ENCODE peak calls at places on chromosome 17, in eight cellular contexts. Y is K562; M is astrocyte; U is BE2C; X is upper lobe of left lung; H is CD8-positive, alpha-beta T cell; Z is tibial artery; A is AG04450. S is an unnamed sample.
A peak's percentile ranks its signal among the peaks of the same experiment; 100 is the strongest.

GRCh38 chr17:6507535-6507934 is 48.8 kb downstream of the PITPNM3 start:
- DNase-seq in M (peak; percentile 83), A (peak; percentile 47), U (no peak), H (no peak), X (no peak), Z (peak; percentile 66), Y (no peak), S (peak; percentile 87)

GRCh38 chr17:39195568-39196160 is 1.8 kb downstream of the CACNB1 start:
- DNase-seq in U (no peak), M (peak; percentile 41), Y (no peak), X (no peak), Z (peak; percentile 84), H (no peak), A (no peak), S (peak; percentile 46)

GRCh38 chr17:55496094-55496881 is 15.0 kb downstream of the SMIM36 start:
- DNase-seq in Y (peak; percentile 48), A (peak; percentile 4), M (peak; percentile 49), Z (no peak), U (peak; percentile 50), H (no peak), X (no peak), S (peak; percentile 81)

GRCh38 chr17:31858647-31859486 is at the start of gene COPRS:
- DNase-seq in M (peak; percentile 63), Y (peak; percentile 89), A (peak; percentile 66), X (peak; percentile 97), H (peak; percentile 53), U (peak; percentile 88), Z (peak; percentile 95), S (peak; percentile 43)

GRCh38 chr17:31297090-31297489 is at the start of gene OMG:
- DNase-seq in Z (no peak), U (no peak), A (no peak), X (no peak), H (no peak), M (no peak), Y (no peak), S (no peak)

GRCh38 chr17:67390006-67390645 is 13.0 kb downstream of the PITPNC1 start:
- DNase-seq in Z (no peak), H (no peak), U (no peak), X (no peak), Y (no peak), M (no peak), A (no peak), S (no peak)

GRCh38 chr17:50274142-50274944 is at the start of gene TMEM92:
- DNase-seq in Z (peak; percentile 70), X (peak; percentile 90), Y (peak; percentile 77), H (no peak), A (no peak), U (peak; percentile 43), M (no peak), S (peak; percentile 68)

GRCh38 chr17:81429353-81429774 is 34.1 kb downstream of the BAHCC1 start:
- DNase-seq in Y (no peak), H (no peak), A (peak; percentile 42), M (peak; percentile 29), U (peak; percentile 94), X (peak; percentile 95), Z (peak; percentile 93), S (peak; percentile 39)

GRCh38 chr17:69250641-69251040 is 22.0 kb upstream of the ABCA10 start:
- DNase-seq in X (no peak), M (peak; percentile 20), U (no peak), Y (no peak), A (no peak), Z (no peak), H (no peak), S (no peak)

DNA sequence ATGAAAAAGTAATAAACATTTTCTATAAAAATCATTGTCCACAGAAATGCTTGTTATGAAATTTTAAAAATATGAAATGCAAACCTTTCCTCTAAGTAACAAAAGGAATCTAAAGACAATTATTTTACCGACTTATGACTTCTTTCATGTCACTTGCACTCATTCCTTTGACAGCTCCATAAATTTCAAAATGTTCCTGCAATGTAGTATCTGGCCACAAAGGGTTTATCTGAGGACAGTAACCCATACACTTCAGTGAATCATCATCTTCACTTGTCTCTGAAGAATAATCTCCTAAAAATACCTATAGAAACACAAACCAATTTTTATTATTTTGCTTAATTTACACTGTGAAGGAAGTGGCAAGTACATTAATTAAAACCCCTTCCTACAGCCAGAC is 25.6 kb upstream of the ABCA10 start:
- DNase-seq in A (no peak), H (no peak), X (no peak), U (no peak), Y (no peak), Z (no peak), M (no peak), S (no peak)
- H3K4me3 ChIP-seq in A (no peak overlapping the region), H (no peak overlapping the region), X (no peak overlapping the region), U (no peak overlapping the region), Y (no peak overlapping the region), Z (no peak overlapping the region), M (no peak overlapping the region), S (no peak overlapping the region)

GRCh38 chr17:82836823-82837357 is 2.9 kb downstream of the ZNF750 start:
- DNase-seq in X (no peak), Y (no peak), Z (no peak), H (no peak), U (no peak), M (no peak), A (no peak), S (peak; percentile 34)
- TF ChIP-seq CTCF in X (no peak), Y (no peak), Z (no peak), H (no peak), U (peak; percentile 31), M (no peak), A (peak; percentile 9), S (peak; percentile 17)

GRCh38 chr17:45264430-45264829 is 2.5 kb upstream of the SPATA32 start:
- DNase-seq in U (no peak), Y (no peak), M (no peak), H (no peak), A (no peak), X (peak; percentile 73), Z (no peak), S (no peak)

GRCh38 chr17:45262516-45263476 is 902 bp upstream of the SPATA32 start:
- DNase-seq in Y (no peak), A (no peak), H (no peak), U (no peak), M (peak; percentile 41), X (no peak), Z (no peak), S (peak; percentile 26)

GRCh38 chr17:45263477-45263860 is 1.6 kb upstream of the SPATA32 start:
- DNase-seq in A (no peak), X (no peak), H (no peak), M (no peak), Z (no peak), U (no peak), Y (no peak), S (no peak)

GRCh38 chr17:45260204-45260783 is 1.6 kb downstream of the SPATA32 start:
- DNase-seq in U (no peak), H (no peak), Y (no peak), M (no peak), A (no peak), X (no peak), Z (no peak), S (no peak)

DNA sequence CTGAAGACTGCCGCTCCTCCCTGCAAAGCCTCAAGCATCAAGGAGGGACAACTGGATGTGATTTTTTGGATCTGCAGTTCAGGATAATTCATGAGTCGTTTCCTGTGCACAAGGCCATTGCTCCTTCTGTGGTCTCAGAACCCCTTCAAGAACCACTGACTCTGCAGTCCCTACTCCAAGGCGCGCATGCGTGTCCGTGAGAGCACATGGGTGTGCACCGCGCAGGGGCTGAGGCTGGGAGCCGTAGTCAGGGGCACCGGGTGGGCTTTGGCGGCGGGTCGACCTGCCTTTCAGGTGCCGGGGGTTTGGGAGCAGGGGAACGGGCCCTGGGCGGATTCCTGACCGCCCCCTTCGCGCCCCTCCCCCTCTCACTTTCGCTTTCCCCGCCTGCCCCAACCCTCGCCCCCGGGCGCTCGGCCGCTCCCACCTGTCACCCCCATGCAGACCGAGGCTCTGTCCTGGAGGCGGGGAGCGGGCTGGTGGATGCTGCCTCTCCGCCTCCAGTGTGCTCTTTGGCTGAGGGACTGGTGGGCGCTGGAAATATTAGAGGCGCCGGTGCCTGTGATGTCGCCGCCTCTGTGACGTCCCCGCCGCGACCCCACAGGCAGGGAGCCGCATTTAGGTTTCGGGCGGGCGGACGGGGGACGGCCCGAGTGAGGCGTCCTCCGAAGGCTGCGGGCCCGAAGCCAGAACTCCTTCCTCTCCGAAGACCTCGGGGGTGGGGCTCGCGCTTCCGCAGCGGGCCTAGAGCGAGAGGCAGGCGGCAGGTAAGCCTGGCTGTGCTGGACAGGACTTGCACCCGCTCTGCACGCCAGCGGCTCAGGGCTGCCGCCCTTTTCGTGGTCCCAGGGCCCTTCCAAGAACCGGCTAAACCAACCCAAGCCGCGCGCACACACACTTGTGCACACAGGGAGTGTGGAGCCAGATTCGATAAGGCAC is at the start of gene SPATA32:
- DNase-seq in A (no peak), M (no peak), X (peak; percentile 91), Y (no peak), U (peak; percentile 37), H (peak; percentile 37), Z (peak; percentile 74), S (peak; percentile 40)
- H3K4me3 ChIP-seq in A (peak within 1 kb of the TSS; percentile 56), M (peak within 1 kb of the TSS; percentile 29), X (peak within 1 kb of the TSS; percentile 65), Y (no peak within 1 kb of the TSS), U (peak within 1 kb of the TSS; percentile 68), H (peak within 1 kb of the TSS; percentile 71), Z (peak within 1 kb of the TSS; percentile 67), S (peak within 1 kb of the TSS; percentile 57)

GRCh38 chr17:45030733-45031132 is 20.7 kb downstream of the DCAKD start:
- DNase-seq in A (no peak), M (no peak), Z (no peak), Y (no peak), X (no peak), H (no peak), U (no peak), S (no peak)

GRCh38 chr17:45029096-45029495 is 22.3 kb downstream of the DCAKD start:
- DNase-seq in Y (no peak), Z (no peak), U (no peak), H (no peak), X (no peak), M (no peak), A (no peak), S (no peak)

GRCh38 chr17:45032150-45032493 is 19.3 kb downstream of the DCAKD start:
- DNase-seq in A (no peak), X (no peak), U (peak; percentile 66), Z (no peak), H (no peak), M (no peak), Y (no peak), S (no peak)

GRCh38 chr17:45029758-45030423 is 21.5 kb downstream of the DCAKD start:
- DNase-seq in H (no peak), A (no peak), U (no peak), Z (no peak), M (no peak), X (no peak), Y (no peak), S (no peak)

DNA sequence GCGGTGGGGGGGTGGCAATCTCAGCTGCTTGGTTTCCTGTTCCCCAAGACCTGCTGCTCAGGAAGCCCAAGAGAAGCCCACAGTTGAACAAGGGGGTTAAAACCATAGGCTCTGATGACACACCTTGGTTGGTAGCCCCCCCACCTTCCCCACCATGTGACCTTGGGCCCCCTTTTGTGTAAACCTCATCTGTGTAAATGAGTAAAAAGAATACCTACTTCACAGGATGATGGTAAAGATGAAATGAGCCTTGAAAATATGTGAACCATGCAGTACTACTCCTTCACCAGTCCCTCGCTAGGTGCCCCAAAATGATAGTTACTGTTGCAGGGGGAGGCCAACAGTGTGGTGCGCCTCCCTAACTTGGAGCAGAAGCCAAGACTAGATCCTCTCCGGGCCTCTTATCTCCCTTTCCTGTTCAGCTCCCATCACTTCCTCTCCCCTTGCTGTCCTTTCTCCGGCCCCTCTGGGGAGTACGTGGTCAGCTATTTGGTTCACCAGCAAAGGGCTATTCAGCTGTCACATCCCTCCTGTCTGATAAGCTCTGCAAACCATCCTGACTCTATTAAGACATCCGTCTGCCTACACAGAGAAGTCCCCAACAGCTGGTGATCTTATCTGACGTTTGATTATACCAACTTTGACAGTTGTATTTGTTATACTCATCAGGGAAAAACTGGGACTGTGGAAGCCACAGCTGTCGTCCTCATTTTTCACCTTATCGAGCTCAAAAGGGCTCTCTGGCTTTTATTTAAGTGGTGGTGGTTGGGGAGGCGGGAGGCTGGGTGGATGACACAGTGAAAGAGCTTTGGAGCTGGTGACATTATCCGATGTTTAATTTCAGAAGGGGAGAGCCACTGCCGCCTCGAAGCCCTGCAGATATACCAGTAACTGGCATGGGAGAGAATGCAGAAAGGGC is 19.9 kb downstream of the DCAKD start:
- DNase-seq in X (no peak), U (peak; percentile 87), Y (peak; percentile 86), M (no peak), H (no peak), A (no peak), Z (no peak), S (no peak)
- TF ChIP-seq CTCF in X (no peak), U (peak; percentile 9), Y (no peak), M (no peak), H (no peak), A (no peak), Z (no peak), S (no peak)

S was measured in bronchial epithelial cell.